ENCODE peak calls at places on chromosomes 13 and 19, in four cellular contexts. One of them, this sample, is unnamed.

GRCh38 chr13:42574011-42574410 is at the start of gene TNFSF11:
- DNase-seq in CD8-positive, alpha-beta T cell: no peak
- DNase-seq in testis: no peak
- DNase-seq in progenitor cell of endocrine pancreas: no peak
- DNase-seq in this sample: no peak

GRCh38 chr13:45615501-45616101 is at the start of gene ERICH6B:
- DNase-seq in progenitor cell of endocrine pancreas: peak; percentile 63
- DNase-seq in CD8-positive, alpha-beta T cell: no peak
- DNase-seq in testis: peak; percentile 91
- DNase-seq in this sample: no peak

GRCh38 chr13:65881561-65882155 is 1348.5 kb downstream of the PCDH9 start:
- DNase-seq in CD8-positive, alpha-beta T cell: no peak
- DNase-seq in testis: no peak
- DNase-seq in progenitor cell of endocrine pancreas: no peak
- DNase-seq in this sample: no peak

GRCh38 chr13:99425485-99426341 is 75.6 kb upstream of the TM9SF2 start:
- DNase-seq in CD8-positive, alpha-beta T cell: peak; percentile 71
- DNase-seq in progenitor cell of endocrine pancreas: no peak
- DNase-seq in testis: peak; percentile 22
- DNase-seq in this sample: no peak

GRCh38 chr19:11479470-11480080 is 1.3 kb downstream of the ELAVL3 start:
- DNase-seq in CD8-positive, alpha-beta T cell: no peak
- DNase-seq in testis: peak; percentile 73
- DNase-seq in progenitor cell of endocrine pancreas: peak; percentile 40
- DNase-seq in this sample: peak; percentile 52

GRCh38 chr19:23046743-23047142 is 43.8 kb upstream of the ZNF728 start:
- DNase-seq in CD8-positive, alpha-beta T cell: no peak
- DNase-seq in progenitor cell of endocrine pancreas: no peak
- DNase-seq in testis: no peak
- DNase-seq in this sample: no peak

GRCh38 chr13:30572859-30573275 is 44.9 kb upstream of the USPL1 start:
- DNase-seq in progenitor cell of endocrine pancreas: no peak
- DNase-seq in CD8-positive, alpha-beta T cell: no peak
- DNase-seq in testis: no peak
- DNase-seq in this sample: no peak

GRCh38 chr19:41886761-41887710 is 4.1 kb downstream of the ARHGEF1 start:
- DNase-seq in testis: no peak
- DNase-seq in progenitor cell of endocrine pancreas: no peak
- DNase-seq in CD8-positive, alpha-beta T cell: peak; percentile 90
- DNase-seq in this sample: no peak

GRCh38 chr13:49023441-49023840 is 47.7 kb downstream of the FNDC3A start:
- DNase-seq in testis: no peak
- DNase-seq in CD8-positive, alpha-beta T cell: no peak
- DNase-seq in progenitor cell of endocrine pancreas: no peak
- DNase-seq in this sample: no peak

GRCh38 chr19:31002852-31003251 is 346.4 kb downstream of the TSHZ3 start:
- DNase-seq in progenitor cell of endocrine pancreas: no peak
- DNase-seq in testis: peak; percentile 78
- DNase-seq in CD8-positive, alpha-beta T cell: no peak
- DNase-seq in this sample: peak; percentile 46

GRCh38 chr13:113886561-113887112 is 22.8 kb upstream of the GAS6 start:
- DNase-seq in progenitor cell of endocrine pancreas: no peak
- DNase-seq in CD8-positive, alpha-beta T cell: no peak
- DNase-seq in testis: no peak
- DNase-seq in this sample: no peak

GRCh38 chr19:58474291-58474996 is 1.7 kb upstream of the ZNF446 start:
- DNase-seq in progenitor cell of endocrine pancreas: no peak
- DNase-seq in CD8-positive, alpha-beta T cell: no peak
- DNase-seq in testis: no peak
- DNase-seq in this sample: no peak

GRCh38 chr13:98947925-98948324 is 29.9 kb downstream of the DOCK9 start:
- DNase-seq in CD8-positive, alpha-beta T cell: no peak
- DNase-seq in testis: no peak
- DNase-seq in progenitor cell of endocrine pancreas: no peak
- DNase-seq in this sample: no peak

GRCh38 chr19:756232-756631 is 5.3 kb downstream of the MISP start:
- DNase-seq in CD8-positive, alpha-beta T cell: no peak
- DNase-seq in testis: peak; percentile 89
- DNase-seq in progenitor cell of endocrine pancreas: no peak
- DNase-seq in this sample: no peak

GRCh38 chr13:36966404-36966803 is 32.7 kb downstream of the ALG5 start:
- DNase-seq in testis: no peak
- DNase-seq in progenitor cell of endocrine pancreas: no peak
- DNase-seq in CD8-positive, alpha-beta T cell: no peak
- DNase-seq in this sample: no peak

GRCh38 chr13:43664700-43665191 is 122.0 kb downstream of the ENOX1 start:
- DNase-seq in testis: no peak
- DNase-seq in progenitor cell of endocrine pancreas: no peak
- DNase-seq in CD8-positive, alpha-beta T cell: no peak
- DNase-seq in this sample: no peak

GRCh38 chr19:45446295-45446694 is 21.5 kb upstream of the FOSB start:
- DNase-seq in CD8-positive, alpha-beta T cell: no peak
- DNase-seq in testis: no peak
- DNase-seq in progenitor cell of endocrine pancreas: no peak
- DNase-seq in this sample: no peak

GRCh38 chr13:30266751-30267150 is 40.6 kb downstream of the KATNAL1 start:
- DNase-seq in progenitor cell of endocrine pancreas: no peak
- DNase-seq in CD8-positive, alpha-beta T cell: no peak
- DNase-seq in testis: no peak
- DNase-seq in this sample: no peak

GRCh38 chr19:10889880-10890279 is 18.5 kb downstream of the CARM1 start:
- DNase-seq in CD8-positive, alpha-beta T cell: no peak
- DNase-seq in progenitor cell of endocrine pancreas: no peak
- DNase-seq in testis: no peak
- DNase-seq in this sample: no peak

GRCh38 chr13:79901336-79901735 is 420.4 kb downstream of the NDFIP2 start:
- DNase-seq in testis: no peak
- DNase-seq in CD8-positive, alpha-beta T cell: no peak
- DNase-seq in progenitor cell of endocrine pancreas: no peak
- DNase-seq in this sample: no peak

GRCh38 chr13:41827507-41828213 is 133.2 kb downstream of the VWA8 start:
- DNase-seq in CD8-positive, alpha-beta T cell: no peak
- DNase-seq in testis: no peak
- DNase-seq in progenitor cell of endocrine pancreas: no peak
- DNase-seq in this sample: peak; percentile 46